ENCODE peak calls at places on chromosomes 1 and 21, in seven cellular contexts. L is activated CD4-positive, CD25-positive, alpha-beta regulatory T cell; Q is H4; H is iris pigment epithelial cell; R is Right ventricle myocardium inferior; M is ELF-1; U is stimulated activated CD8-positive, alpha-beta memory T cell treated with anti-CD3 and anti-CD28 coated beads, Interleukin-4, amount 100 ng/mL, for 1 hour. V is an unnamed sample.

GRCh38 chr1:201166964-201167624 is 12.8 kb upstream of the TMEM9 start:
- DNase-seq in H (no peak), R (no peak), U (no peak), L (no peak), Q (no peak), M (no peak), V (no peak)

GRCh38 chr1:37825508-37825907 is 17.5 kb upstream of the YRDC start:
- DNase-seq in M (no peak), U (no peak), Q (no peak), H (peak; percentile 11), L (no peak), R (no peak), V (no peak)

GRCh38 chr1:224433671-224434446 is 738 bp downstream of the WDR26 start:
- DNase-seq in M (peak; percentile 16), L (peak; percentile 38), U (no peak), H (peak; percentile 41), R (peak; percentile 82), Q (no peak), V (peak; percentile 19)

GRCh38 chr1:23664837-23665795 is 26.5 kb upstream of the RPL11 start:
- DNase-seq in H (peak; percentile 34), U (no peak), Q (peak; percentile 22), R (no peak), L (no peak), M (peak; percentile 73), V (peak; percentile 25)

GRCh38 chr21:28294046-28294445 is 698.6 kb downstream of the LTN1 start:
- DNase-seq in M (no peak), U (no peak), H (peak; percentile 83), Q (no peak), L (no peak), R (no peak), V (no peak)

GRCh38 chr1:160474392-160475242 is 48.4 kb downstream of the SLAMF6 start:
- DNase-seq in Q (no peak), H (no peak), M (no peak), U (no peak), L (no peak), R (no peak), V (no peak)

GRCh38 chr1:228066891-228067654 is 15.4 kb upstream of the ARF1 start:
- DNase-seq in U (no peak), Q (no peak), M (peak; percentile 47), H (no peak), L (no peak), R (peak; percentile 21), V (no peak)

GRCh38 chr1:112706505-112707216 is at the start of gene RHOC:
- DNase-seq in Q (no peak), M (peak; percentile 67), H (peak; percentile 68), U (no peak), R (peak; percentile 87), L (no peak), V (peak; percentile 41)

GRCh38 chr1:31523769-31524168 is 52.5 kb upstream of the TINAGL1 start:
- DNase-seq in Q (no peak), H (no peak), R (no peak), U (no peak), L (no peak), M (no peak), V (no peak)

GRCh38 chr1:109931189-109931672 is 20.6 kb downstream of the CSF1 start:
- DNase-seq in L (no peak), H (peak; percentile 81), R (peak; percentile 89), M (peak; percentile 99), U (no peak), Q (no peak), V (peak; percentile 77)

GRCh38 chr1:42210421-42211133 is 46.0 kb upstream of the GUCA2A start:
- DNase-seq in Q (no peak), L (no peak), H (no peak), R (no peak), M (no peak), U (no peak), V (no peak)

GRCh38 chr1:211735208-211736170 is 60.1 kb upstream of the NEK2 start:
- DNase-seq in U (no peak), Q (peak; percentile 95), H (peak; percentile 87), R (no peak), L (no peak), M (peak; percentile 92), V (peak; percentile 9)

GRCh38 chr1:3587133-3587733 is 24.1 kb downstream of the MEGF6 start:
- DNase-seq in U (no peak), R (no peak), Q (no peak), L (no peak), M (no peak), H (peak; percentile 53), V (no peak)

GRCh38 chr1:246155923-246156322 is 351.2 kb downstream of the SMYD3 start:
- DNase-seq in L (no peak), Q (peak; percentile 63), M (no peak), H (no peak), U (no peak), R (no peak), V (no peak)

GRCh38 chr1:110205591-110206155 is 4.4 kb upstream of the KCNC4 start:
- DNase-seq in L (no peak), U (no peak), Q (no peak), M (no peak), H (no peak), R (no peak), V (no peak)

GRCh38 chr1:110783292-110783918 is 89.5 kb upstream of the CD53 start:
- DNase-seq in Q (peak; percentile 53), M (peak; percentile 76), H (peak; percentile 45), R (no peak), L (no peak), U (no peak), V (peak; percentile 26)

GRCh38 chr1:218739426-218739825 is 394.3 kb downstream of the TGFB2 start:
- DNase-seq in M (no peak), H (peak; percentile 87), Q (no peak), U (no peak), L (no peak), R (peak; percentile 79), V (peak; percentile 65)

GRCh38 chr1:236322566-236323409 is 41.0 kb upstream of the ERO1B start:
- DNase-seq in R (no peak), H (no peak), M (no peak), L (no peak), Q (no peak), U (no peak), V (no peak)

GRCh38 chr1:205072881-205073280 is 11.4 kb downstream of the TMEM81 start:
- DNase-seq in U (no peak), M (no peak), L (no peak), H (no peak), R (no peak), Q (no peak), V (no peak)

GRCh38 chr1:8652607-8653046 is 164.8 kb downstream of the RERE start:
- DNase-seq in M (no peak), U (no peak), L (no peak), H (no peak), Q (no peak), R (no peak), V (no peak)

GRCh38 chr1:29304025-29304684 is 67.8 kb downstream of the PTPRU start:
- DNase-seq in L (no peak), Q (no peak), U (no peak), R (peak; percentile 62), H (no peak), M (no peak), V (no peak)

GRCh38 chr1:235938714-235939487 is 72.2 kb upstream of the LYST start:
- DNase-seq in R (no peak), Q (no peak), H (peak; percentile 34), M (no peak), L (no peak), U (no peak), V (no peak)

GRCh38 chr1:3451994-3452865 is 2.2 kb upstream of the ARHGEF16 start:
- DNase-seq in U (no peak), Q (no peak), L (no peak), R (peak; percentile 40), H (no peak), M (no peak), V (no peak)

GRCh38 chr1:219427989-219428388 is 184.9 kb downstream of the ZC3H11B start:
- DNase-seq in R (no peak), M (no peak), Q (no peak), U (no peak), L (no peak), H (no peak), V (no peak)

GRCh38 chr1:183467687-183468086 is 4.6 kb upstream of the SMG7 start:
- DNase-seq in U (no peak), R (no peak), M (no peak), H (peak; percentile 36), Q (no peak), L (no peak), V (no peak)

GRCh38 chr1:9066945-9067807 is 2.3 kb downstream of the SLC2A5 start:
- DNase-seq in M (no peak), Q (peak; percentile 75), U (no peak), H (peak; percentile 95), L (no peak), R (peak; percentile 83), V (peak; percentile 54)

GRCh38 chr1:11790880-11791715 is 14.7 kb downstream of the MTHFR start:
- DNase-seq in U (no peak), H (peak; percentile 78), M (no peak), Q (peak; percentile 96), R (peak; percentile 92), L (no peak), V (peak; percentile 84)

GRCh38 chr1:215824245-215824644 is 257.1 kb downstream of the KCTD3 start:
- DNase-seq in L (no peak), U (no peak), H (peak; percentile 6), Q (peak; percentile 10), M (peak; percentile 15), R (no peak), V (no peak)

GRCh38 chr1:5475572-5475971 is 516.7 kb downstream of the NPHP4 start:
- DNase-seq in H (no peak), Q (no peak), U (no peak), L (no peak), M (peak; percentile 6), R (no peak), V (no peak)

GRCh38 chr1:209402697-209403096 is 180.8 kb upstream of the CAMK1G start:
- DNase-seq in R (no peak), U (no peak), L (no peak), H (no peak), M (no peak), Q (no peak), V (no peak)